ENCODE peak calls at places on chromosomes 2 and 18, in nine cellular contexts. R is choroid plexus epithelial cell, X is IMR-90, U is psoas muscle, K is Peyer's patch, W is spleen, M is pancreas, A is dorsolateral prefrontal cortex, E is AG04449. F is an unnamed sample.

GRCh38 chr2:169782513-169782912 is 16.2 kb upstream of the SSB start:
- DNase-seq in R (no peak), X (no peak), U (no peak), K (no peak), W (no peak), M (no peak), A (no peak), E (no peak), F (no peak)

GRCh38 chr2:144943986-144944385 is 424.1 kb upstream of the ZEB2 start:
- DNase-seq in R (peak; percentile 78), X (peak; percentile 49), U (no peak), K (no peak), W (no peak), M (no peak), A (no peak), E (peak; percentile 58), F (peak; percentile 11)

GRCh38 chr18:54717673-54718435 is 110.4 kb upstream of the RAB27B start:
- DNase-seq in R (peak; percentile 52), X (no peak), U (no peak), K (peak; percentile 30), W (peak; percentile 81), M (no peak), A (peak; percentile 41), E (no peak), F (peak; percentile 26)

GRCh38 chr18:60649107-60649506 is 276.5 kb upstream of the MC4R start:
- DNase-seq in R (no peak), X (no peak), U (no peak), K (no peak), W (no peak), M (no peak), A (no peak), E (no peak), F (no peak)

GRCh38 chr2:64311191-64311910 is 142.6 kb upstream of the LGALSL start:
- DNase-seq in R (no peak), X (no peak), U (no peak), K (no peak), W (no peak), M (no peak), A (no peak), E (no peak), F (peak; percentile 83)

GRCh38 chr2:161321944-161322343 is 13.7 kb downstream of the PSMD14 start:
- DNase-seq in R (peak; percentile 35), X (no peak), U (no peak), K (no peak), W (no peak), M (no peak), A (no peak), E (no peak), F (no peak)

GRCh38 chr2:27779417-27780055 is 8.0 kb downstream of the MRPL33 start:
- DNase-seq in R (no peak), X (no peak), U (no peak), K (no peak), W (no peak), M (no peak), A (no peak), E (no peak), F (no peak)

GRCh38 chr2:150617351-150617750 is 129.9 kb upstream of the RND3 start:
- DNase-seq in R (no peak), X (no peak), U (no peak), K (no peak), W (no peak), M (no peak), A (no peak), E (no peak), F (peak; percentile 33)

DNA sequence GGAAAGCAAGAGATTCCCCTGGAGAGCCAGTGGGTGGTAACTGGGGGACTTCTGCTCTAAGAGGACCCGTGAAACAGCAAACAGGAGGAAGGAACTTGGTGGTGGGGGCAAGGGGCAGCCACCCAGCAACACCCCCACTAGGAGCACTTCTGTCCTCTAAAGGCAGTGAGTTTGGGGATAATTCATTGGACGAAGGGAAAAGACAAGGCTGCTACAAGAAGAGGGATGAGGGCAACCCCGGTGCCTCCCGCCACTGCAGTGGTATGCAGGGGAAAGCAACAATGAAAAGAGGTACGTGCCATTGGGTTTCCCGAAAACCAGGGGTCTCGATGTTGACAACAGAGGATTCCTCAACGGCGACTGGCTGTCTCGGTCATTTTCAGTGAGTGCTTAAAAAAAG is 9.1 kb downstream of the RPL31 start:
- DNase-seq in R (no peak), X (no peak), U (no peak), K (no peak), W (no peak), M (no peak), A (no peak), E (no peak), F (no peak)
- H3K4me3 ChIP-seq in R (no peak overlapping the region), X (no peak overlapping the region), U (no peak overlapping the region), K (no peak overlapping the region), W (no peak overlapping the region), M (no peak overlapping the region), A (no peak overlapping the region), E (no peak overlapping the region), F (no peak overlapping the region)

GRCh38 chr2:54050445-54050844 is 65.0 kb upstream of the ACYP2 start:
- DNase-seq in R (no peak), X (no peak), U (no peak), K (no peak), W (no peak), M (no peak), A (no peak), E (no peak), F (no peak)

GRCh38 chr2:54054774-54055173 is 60.6 kb upstream of the ACYP2 start:
- DNase-seq in R (no peak), X (no peak), U (no peak), K (no peak), W (no peak), M (no peak), A (no peak), E (no peak), F (no peak)

GRCh38 chr2:54053830-54054229 is 61.6 kb upstream of the ACYP2 start:
- DNase-seq in R (no peak), X (no peak), U (no peak), K (no peak), W (no peak), M (no peak), A (no peak), E (no peak), F (no peak)

GRCh38 chr2:54054271-54054670 is 61.1 kb upstream of the ACYP2 start:
- DNase-seq in R (no peak), X (no peak), U (no peak), K (no peak), W (no peak), M (no peak), A (no peak), E (no peak), F (no peak)

DNA sequence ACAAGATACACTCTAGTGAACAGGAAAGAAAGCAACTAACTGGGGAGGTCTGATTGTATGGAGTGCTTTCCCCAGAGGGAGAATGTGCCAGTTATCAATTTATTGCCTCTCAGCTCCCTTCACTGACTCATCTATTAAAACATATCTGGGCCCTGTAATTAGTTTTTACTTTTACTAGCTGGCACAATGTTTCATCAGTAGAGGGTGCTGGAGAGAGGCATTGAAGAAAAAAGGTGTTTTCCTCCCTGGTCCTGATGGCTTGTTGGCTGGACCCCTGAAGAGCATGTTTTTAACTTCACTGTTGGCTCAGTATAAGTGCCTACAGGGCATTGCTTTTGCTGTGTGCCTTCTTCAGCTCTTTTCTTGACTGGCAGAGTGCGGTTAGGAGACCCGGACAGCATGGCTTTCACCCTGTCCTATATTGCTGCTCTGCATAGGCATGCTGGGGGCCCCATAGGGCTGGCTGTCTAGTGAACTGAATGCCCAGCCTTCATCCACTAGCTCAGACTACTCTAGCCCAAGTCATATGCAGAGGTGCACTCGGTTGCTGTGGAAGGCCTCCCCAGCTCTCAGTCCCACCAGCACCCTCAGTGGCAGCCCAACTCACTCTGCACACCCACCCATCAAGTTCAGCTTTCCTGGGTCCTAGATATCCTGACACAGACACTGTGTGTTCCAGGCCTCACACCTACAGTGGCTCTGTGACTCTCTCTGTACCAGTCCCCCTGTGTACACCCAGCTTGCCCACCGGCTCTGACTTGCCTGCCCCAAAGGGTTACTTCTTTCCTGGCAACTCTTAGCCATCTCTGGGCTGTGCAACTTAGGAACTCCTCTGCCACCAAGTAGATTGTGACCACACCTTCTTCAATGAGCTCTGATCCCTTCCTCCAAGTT is 62.3 kb upstream of the ACYP2 start:
- DNase-seq in R (no peak), X (no peak), U (no peak), K (no peak), W (no peak), M (no peak), A (no peak), E (no peak), F (peak; percentile 42)
- TF ChIP-seq CTCF in R (peak; percentile 46), X (no peak), U (no peak), K (no peak), W (no peak), M (no peak), A (no peak), E (peak; percentile 19), F (peak; percentile 11)

DNA sequence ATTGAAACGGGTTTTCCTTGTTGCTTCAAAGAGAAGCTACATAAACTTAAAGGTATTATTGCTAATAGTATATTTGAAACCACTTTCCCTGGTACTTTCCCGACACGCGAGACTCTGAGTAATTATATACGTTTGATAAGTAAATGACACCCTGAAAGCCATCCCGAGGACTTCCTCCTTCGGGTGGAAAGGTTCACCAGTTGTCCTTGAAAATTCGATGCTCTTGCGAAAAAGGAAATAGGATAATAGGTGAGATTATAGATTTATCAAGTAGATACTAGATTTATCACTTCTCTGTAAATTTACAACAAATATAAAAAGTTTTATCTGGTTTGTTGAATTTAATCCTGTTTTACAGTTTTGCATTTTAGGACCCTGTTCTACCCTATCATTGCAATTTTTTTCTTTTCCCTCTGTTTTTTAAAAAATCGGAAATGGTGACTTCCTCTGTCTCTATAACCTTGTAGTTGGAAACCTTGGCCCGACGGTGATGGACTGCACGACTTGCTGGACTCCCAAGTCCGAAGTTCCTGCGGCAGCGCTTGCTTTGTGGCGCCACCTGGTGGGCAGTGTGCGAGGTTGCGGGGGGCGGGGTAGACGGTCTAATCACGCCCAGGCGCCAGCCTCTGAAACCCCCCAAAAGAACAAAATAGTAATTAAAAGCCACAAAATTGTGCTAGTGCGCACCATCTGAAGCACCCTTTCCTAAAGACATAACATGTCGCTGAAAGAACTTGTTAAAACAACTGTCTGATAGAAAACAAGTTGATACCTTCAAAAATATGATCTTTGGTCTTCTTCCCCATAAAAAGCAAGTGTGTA is 982 bp upstream of the DLX2 start:
- DNase-seq in R (peak; percentile 91), X (peak; percentile 86), U (peak; percentile 86), K (peak; percentile 41), W (peak; percentile 95), M (peak; percentile 78), A (peak; percentile 32), E (no peak), F (peak; percentile 84)
- H3K4me3 ChIP-seq in R (no peak overlapping the region), X (no peak overlapping the region), U (peak overlapping the region; percentile 69), K (peak overlapping the region; percentile 58), W (peak overlapping the region; percentile 62), M (no peak overlapping the region), A (peak overlapping the region; percentile 62), E (peak overlapping the region; percentile 9), F (peak overlapping the region; percentile 57)

GRCh38 chr18:72539861-72540260 is 4.3 kb downstream of the CBLN2 start:
- DNase-seq in R (no peak), X (no peak), U (no peak), K (no peak), W (no peak), M (no peak), A (no peak), E (no peak), F (no peak)

GRCh38 chr18:72543362-72544055 is 633 bp downstream of the CBLN2 start:
- DNase-seq in R (no peak), X (no peak), U (no peak), K (no peak), W (no peak), M (no peak), A (no peak), E (no peak), F (no peak)

GRCh38 chr18:72544092-72544886 is at the start of gene CBLN2:
- DNase-seq in R (peak; percentile 80), X (peak; percentile 18), U (no peak), K (no peak), W (peak; percentile 81), M (peak; percentile 35), A (peak; percentile 26), E (no peak), F (peak; percentile 76)

GRCh38 chr18:72542993-72543361 is 1.2 kb downstream of the CBLN2 start:
- DNase-seq in R (no peak), X (no peak), U (no peak), K (no peak), W (no peak), M (no peak), A (no peak), E (no peak), F (peak; percentile 1)

DNA sequence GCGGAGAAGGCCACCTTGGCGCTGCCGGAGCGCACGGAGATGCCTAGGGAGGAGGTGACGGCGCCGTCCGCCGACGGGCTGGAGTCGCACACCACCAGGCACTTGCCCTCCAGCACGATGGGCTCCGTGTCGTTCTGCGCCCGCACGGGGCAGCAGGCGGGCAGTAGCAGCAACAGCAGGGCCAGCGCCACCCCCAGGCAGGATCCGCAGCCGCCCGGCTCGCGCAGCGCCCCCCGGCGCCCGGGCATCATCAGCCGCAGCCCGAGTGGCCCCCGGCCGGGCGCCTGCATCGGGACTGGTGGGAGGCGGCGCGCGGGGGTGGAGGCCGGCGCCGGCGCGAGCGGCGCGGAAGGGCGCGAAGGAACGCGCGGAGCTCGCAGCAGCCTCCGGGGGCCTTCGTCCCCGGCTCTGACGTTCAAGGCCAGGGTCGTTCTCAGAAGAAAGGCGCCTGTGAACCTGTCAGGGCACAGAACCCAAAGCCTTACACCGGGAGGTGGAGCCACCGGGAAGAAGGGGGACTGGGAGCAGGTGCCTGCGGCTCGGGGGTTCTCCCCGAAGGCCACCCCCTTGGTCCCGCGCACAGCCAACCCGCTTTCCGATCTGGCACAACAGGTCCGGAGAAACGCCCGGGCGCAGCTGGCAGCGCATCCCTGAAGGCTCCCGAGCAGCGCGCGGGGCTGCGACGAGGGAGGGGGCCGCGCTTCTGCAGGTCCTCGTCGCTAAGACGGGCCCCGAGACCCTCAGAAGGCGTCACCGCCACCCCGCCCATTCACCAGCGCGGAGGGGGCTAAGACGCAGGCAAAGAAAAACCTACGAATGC is 2.1 kb downstream of the CBLN2 start:
- DNase-seq in R (no peak), X (no peak), U (peak; percentile 39), K (no peak), W (no peak), M (no peak), A (no peak), E (no peak), F (peak; percentile 8)
- TF ChIP-seq CTCF in R (no peak), X (no peak), U (no peak), K (no peak), W (no peak), M (no peak), A (no peak), E (no peak), F (no peak)

F was measured in epithelial cell of esophagus.